ENCODE peak calls at places on chromosomes 3 and 15, in nine cellular contexts. V, F, Q, G, L, O, Y, H and A are unnamed samples.

GRCh38 chr3:195468391-195468776 is 25.6 kb upstream of the ACAP2 start:
- DNase-seq in G (no peak), Y (no peak), H (no peak), O (no peak), F (no peak), Q (no peak), L (no peak), V (no peak), A (peak)

GRCh38 chr3:8656240-8656639 is 11.6 kb upstream of the SSUH2 start:
- DNase-seq in Q (no peak), L (no peak), G (no peak), O (no peak), H (no peak), V (no peak), Y (peak), F (no peak), A (no peak)

GRCh38 chr3:106245400-106245799 is 376.6 kb upstream of the CBLB start:
- DNase-seq in Y (no peak), G (no peak), H (no peak), L (no peak), F (no peak), Q (no peak), V (no peak), O (no peak), A (no peak)

GRCh38 chr3:14829811-14830210 is 11.0 kb downstream of the FGD5 start:
- DNase-seq in F (no peak), Y (peak), G (no peak), L (no peak), V (no peak), Q (no peak), O (no peak), H (no peak), A (peak)

GRCh38 chr3:8824238-8824637 is 54.8 kb upstream of the OXTR start:
- DNase-seq in Y (no peak), O (no peak), H (no peak), L (no peak), Q (no peak), G (no peak), F (no peak), V (no peak), A (no peak)

GRCh38 chr3:61334783-61335182 is 83.5 kb upstream of the FHIT start:
- DNase-seq in O (no peak), H (no peak), Y (no peak), F (no peak), L (no peak), V (no peak), G (no peak), Q (no peak), A (no peak)

GRCh38 chr3:124881976-124882697 is 5.0 kb downstream of the ITGB5 start:
- DNase-seq in H (no peak), Q (no peak), G (no peak), V (no peak), L (no peak), O (no peak), F (no peak), Y (no peak), A (peak)

GRCh38 chr15:75538376-75538775 is 40.7 kb downstream of the PTPN9 start:
- DNase-seq in H (no peak), Y (no peak), V (no peak), Q (no peak), O (no peak), L (no peak), F (no peak), G (no peak), A (no peak)

GRCh38 chr3:104596551-104596950 is 770.2 kb upstream of the ALCAM start:
- DNase-seq in Q (peak), H (peak), Y (peak), L (peak), V (peak), O (peak), F (no peak), G (peak), A (no peak)

GRCh38 chr3:161415506-161416231 is 44.4 kb upstream of the SPTSSB start:
- DNase-seq in F (no peak), L (no peak), Y (peak), V (no peak), O (peak), H (peak), Q (no peak), G (peak), A (no peak)